ENCODE peak calls at places on chromosomes 4 and X, in four cellular contexts. One of them, this sample, is unnamed.

GRCh38 chr4:125283702-125284279 is 31.0 kb upstream of the FAT4 start:
- DNase-seq in H1: no peak
- DNase-seq in HepG2: peak
- DNase-seq in K562: peak
- DNase-seq in this sample: no peak

GRCh38 chr4:126991965-126992364 is 640.8 kb upstream of the INTU start:
- DNase-seq in H1: no peak
- DNase-seq in HepG2: no peak
- DNase-seq in K562: no peak
- DNase-seq in this sample: no peak

GRCh38 chr4:86054676-86055075 is 305.2 kb downstream of the MAPK10 start:
- DNase-seq in H1: no peak
- DNase-seq in HepG2: no peak
- DNase-seq in K562: no peak
- DNase-seq in this sample: no peak

GRCh38 chr4:2352171-2352570 is 66.3 kb downstream of the ZFYVE28 start:
- DNase-seq in H1: no peak
- DNase-seq in HepG2: no peak
- DNase-seq in K562: no peak
- DNase-seq in this sample: no peak

GRCh38 chrX:41733939-41734338 is 10.0 kb downstream of the GPR82 start:
- DNase-seq in H1: no peak
- DNase-seq in HepG2: no peak
- DNase-seq in K562: no peak
- DNase-seq in this sample: no peak

GRCh38 chr4:169335331-169335730 is 64.6 kb upstream of the SH3RF1 start:
- DNase-seq in H1: no peak
- DNase-seq in HepG2: no peak
- DNase-seq in K562: no peak
- DNase-seq in this sample: no peak

GRCh38 chr4:103719320-103720204 is at the start of gene TACR3:
- DNase-seq in H1: no peak
- DNase-seq in HepG2: no peak
- DNase-seq in K562: no peak
- DNase-seq in this sample: no peak

GRCh38 chrX:15366507-15367352 is 17.5 kb downstream of the VEGFD start:
- DNase-seq in H1: no peak
- DNase-seq in HepG2: no peak
- DNase-seq in K562: no peak
- DNase-seq in this sample: no peak

GRCh38 chr4:41150401-41150800 is 63.9 kb downstream of the APBB2 start:
- DNase-seq in H1: no peak
- DNase-seq in HepG2: no peak
- DNase-seq in K562: no peak
- DNase-seq in this sample: no peak

GRCh38 chr4:156695163-156695562 is 276.4 kb downstream of the PDGFC start:
- DNase-seq in H1: no peak
- DNase-seq in HepG2: no peak
- DNase-seq in K562: no peak
- DNase-seq in this sample: no peak

DNA sequence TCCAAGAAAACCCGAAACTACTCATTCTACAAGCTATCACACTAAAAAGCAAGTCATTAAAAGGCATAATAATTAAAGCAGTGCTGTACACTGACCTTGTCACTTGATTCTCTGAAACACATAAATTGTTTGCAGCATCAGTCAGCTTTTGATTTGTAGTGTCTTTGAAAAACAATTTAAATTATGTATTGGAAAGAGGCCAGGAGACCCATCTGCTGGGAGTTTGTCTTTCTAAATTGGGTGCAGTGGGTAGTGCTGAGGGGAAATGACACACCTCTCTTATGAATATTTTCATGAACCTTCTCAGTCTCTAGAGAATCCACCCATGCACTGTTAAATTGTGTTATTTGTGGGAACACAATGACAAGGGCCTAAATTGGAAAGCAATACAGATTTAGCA is 75.6 kb upstream of the ANK2 start:
- DNase-seq in H1: no peak
- DNase-seq in HepG2: no peak
- DNase-seq in K562: no peak
- DNase-seq in this sample: no peak
- TF ChIP-seq HDAC2 in H1: no peak
- TF ChIP-seq HDAC2 in HepG2: no peak
- TF ChIP-seq HDAC2 in K562: no peak
- TF ChIP-seq HDAC2 in this sample: no peak

GRCh38 chr4:6892190-6892908 is 17.3 kb upstream of the TBC1D14 start:
- DNase-seq in H1: no peak
- DNase-seq in HepG2: peak
- DNase-seq in K562: peak
- DNase-seq in this sample: peak
- TF ChIP-seq HDAC2 in H1: no peak
- TF ChIP-seq HDAC2 in HepG2: peak
- TF ChIP-seq HDAC2 in K562: peak
- TF ChIP-seq HDAC2 in this sample: no peak

DNA sequence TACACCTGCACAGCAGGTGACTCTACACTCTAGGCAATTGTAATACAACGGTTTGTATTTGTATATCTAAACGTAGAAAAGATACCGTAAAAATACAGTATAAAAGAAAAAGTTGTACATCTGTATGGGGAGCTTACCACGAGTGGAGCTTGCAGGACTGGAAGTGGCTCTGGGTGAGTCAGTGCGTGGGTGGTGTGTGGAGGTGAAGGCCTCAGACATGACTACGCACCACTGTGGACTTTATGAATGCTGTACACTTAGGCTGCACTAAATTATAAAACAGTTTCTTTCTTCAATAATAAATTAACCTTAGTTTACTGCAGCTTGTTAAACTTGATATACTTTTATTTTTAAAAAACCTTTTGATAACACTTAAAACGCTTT is 85.0 kb upstream of the FAT1 start:
- DNase-seq in H1: no peak
- DNase-seq in HepG2: no peak
- DNase-seq in K562: peak
- DNase-seq in this sample: no peak
- TF ChIP-seq HDAC2 in H1: no peak
- TF ChIP-seq HDAC2 in HepG2: no peak
- TF ChIP-seq HDAC2 in K562: no peak
- TF ChIP-seq HDAC2 in this sample: no peak

GRCh38 chr4:13441506-13441905 is 42.6 kb downstream of the RAB28 start:
- DNase-seq in H1: no peak
- DNase-seq in HepG2: no peak
- DNase-seq in K562: no peak
- DNase-seq in this sample: no peak
- TF ChIP-seq HDAC2 in H1: no peak
- TF ChIP-seq HDAC2 in HepG2: no peak
- TF ChIP-seq HDAC2 in K562: no peak
- TF ChIP-seq HDAC2 in this sample: no peak

GRCh38 chrX:23435108-23435507 is 100.5 kb downstream of the PTCHD1 start:
- DNase-seq in H1: no peak
- DNase-seq in HepG2: no peak
- DNase-seq in K562: no peak
- DNase-seq in this sample: no peak
- TF ChIP-seq HDAC2 in H1: no peak
- TF ChIP-seq HDAC2 in HepG2: no peak
- TF ChIP-seq HDAC2 in K562: no peak
- TF ChIP-seq HDAC2 in this sample: no peak

DNA sequence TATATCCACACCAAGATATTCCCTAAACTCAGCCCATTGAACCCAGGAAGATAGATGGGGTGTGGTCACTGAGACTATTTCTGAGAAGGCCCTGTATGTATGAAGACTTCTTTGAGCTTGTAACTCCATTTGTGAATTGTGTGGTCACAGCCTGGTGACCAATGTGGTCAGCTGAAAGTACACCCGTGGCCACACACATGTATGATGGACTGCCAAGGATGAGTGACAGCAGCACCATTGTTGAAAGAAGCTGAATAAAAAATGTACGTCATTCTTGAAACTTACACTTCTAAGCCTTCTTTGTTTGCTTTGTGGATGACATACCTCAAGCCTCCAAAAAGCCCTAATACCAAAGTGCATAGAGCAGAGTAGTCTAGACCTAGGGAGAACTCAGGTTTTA is 581.4 kb downstream of the RAB28 start:
- DNase-seq in H1: no peak
- DNase-seq in HepG2: peak
- DNase-seq in K562: no peak
- DNase-seq in this sample: no peak
- TF ChIP-seq HDAC2 in H1: no peak
- TF ChIP-seq HDAC2 in HepG2: no peak
- TF ChIP-seq HDAC2 in K562: no peak
- TF ChIP-seq HDAC2 in this sample: no peak

GRCh38 chr4:106746451-106746850 is 289.7 kb downstream of the DKK2 start:
- DNase-seq in H1: no peak
- DNase-seq in HepG2: no peak
- DNase-seq in K562: no peak
- DNase-seq in this sample: no peak
- TF ChIP-seq HDAC2 in H1: no peak
- TF ChIP-seq HDAC2 in HepG2: no peak
- TF ChIP-seq HDAC2 in K562: no peak
- TF ChIP-seq HDAC2 in this sample: no peak

GRCh38 chr4:140153419-140153743 is 603 bp downstream of the MAML3 start:
- DNase-seq in H1: no peak
- DNase-seq in HepG2: no peak
- DNase-seq in K562: no peak
- DNase-seq in this sample: no peak
- TF ChIP-seq HDAC2 in H1: no peak
- TF ChIP-seq HDAC2 in HepG2: no peak
- TF ChIP-seq HDAC2 in K562: no peak
- TF ChIP-seq HDAC2 in this sample: no peak

GRCh38 chr4:74188912-74189311 is 31.0 kb downstream of the MTHFD2L start:
- DNase-seq in H1: no peak
- DNase-seq in HepG2: no peak
- DNase-seq in K562: no peak
- DNase-seq in this sample: no peak

GRCh38 chr4:74190919-74191397 is 33.0 kb downstream of the MTHFD2L start:
- DNase-seq in H1: no peak
- DNase-seq in HepG2: peak
- DNase-seq in K562: no peak
- DNase-seq in this sample: peak

GRCh38 chr4:74190332-74190731 is 32.4 kb downstream of the MTHFD2L start:
- DNase-seq in H1: no peak
- DNase-seq in HepG2: no peak
- DNase-seq in K562: no peak
- DNase-seq in this sample: no peak

GRCh38 chr4:74189331-74190043 is 31.6 kb downstream of the MTHFD2L start:
- DNase-seq in H1: no peak
- DNase-seq in HepG2: peak
- DNase-seq in K562: peak
- DNase-seq in this sample: peak
- TF ChIP-seq HDAC2 in H1: no peak
- TF ChIP-seq HDAC2 in HepG2: no peak
- TF ChIP-seq HDAC2 in K562: no peak
- TF ChIP-seq HDAC2 in this sample: no peak